ENCODE peak calls at places on chromosomes 3 and 15, in four cellular contexts. K is fibroblast of lung, R is K562, X is H1. E is an unnamed sample.

GRCh38 chr15:82680200-82681102 is 29.2 kb downstream of the AP3B2 start:
- DNase-seq in K (no peak), R (peak), X (peak), E (no peak)

GRCh38 chr15:52496776-52497470 is 31.8 kb downstream of the MYO5A start:
- DNase-seq in K (peak), R (no peak), X (no peak), E (no peak)

GRCh38 chr3:126266291-126266840 is 86.0 kb upstream of the ALDH1L1 start:
- DNase-seq in K (peak), R (no peak), X (no peak), E (no peak)

GRCh38 chr3:120454076-120454689 is 3.4 kb upstream of the FSTL1 start:
- DNase-seq in K (no peak), R (no peak), X (no peak), E (no peak)

GRCh38 chr3:52352566-52352965 is 36.4 kb downstream of the DNAH1 start:
- DNase-seq in K (no peak), R (no peak), X (no peak), E (no peak)

GRCh38 chr3:123636431-123636841 is 51.6 kb upstream of the HACD2 start:
- DNase-seq in K (no peak), R (peak), X (peak), E (no peak)

GRCh38 chr3:72338082-72338941 is 509.9 kb downstream of the SHQ1 start:
- DNase-seq in K (no peak), R (no peak), X (no peak), E (no peak)

GRCh38 chr3:105938101-105938500 is 69.3 kb upstream of the CBLB start:
- DNase-seq in K (peak), R (no peak), X (no peak), E (no peak)

GRCh38 chr3:14306167-14306566 is 96.2 kb upstream of the SLC6A6 start:
- DNase-seq in K (no peak), R (no peak), X (no peak), E (no peak)

GRCh38 chr15:32802296-32802936 is 84.6 kb downstream of the GREM1 start:
- DNase-seq in K (peak), R (no peak), X (no peak), E (peak)

GRCh38 chr3:167709690-167710089 is 25.0 kb downstream of the PDCD10 start:
- DNase-seq in K (no peak), R (no peak), X (no peak), E (no peak)

GRCh38 chr3:127174715-127175140 is 18.2 kb upstream of the PRR23E start:
- DNase-seq in K (no peak), R (no peak), X (no peak), E (no peak)

GRCh38 chr3:46297658-46298423 is 55.6 kb downstream of the CCR3 start:
- DNase-seq in K (no peak), R (no peak), X (no peak), E (no peak)

GRCh38 chr3:157429703-157430102 is 6.9 kb upstream of the PTX3 start:
- DNase-seq in K (peak), R (no peak), X (no peak), E (no peak)

GRCh38 chr3:138939563-138940241 is 7.2 kb downstream of the FOXL2 start:
- DNase-seq in K (no peak), R (no peak), X (no peak), E (no peak)

GRCh38 chr3:61936344-61936937 is 375.1 kb downstream of the PTPRG start:
- DNase-seq in K (peak), R (peak), X (no peak), E (no peak)

GRCh38 chr3:8320711-8321458 is 180.7 kb upstream of the LMCD1 start:
- DNase-seq in K (no peak), R (no peak), X (no peak), E (no peak)

GRCh38 chr3:27717200-27717852 is 4.8 kb downstream of the EOMES start:
- DNase-seq in K (no peak), R (no peak), X (no peak), E (no peak)

GRCh38 chr3:27714692-27715453 is 7.2 kb downstream of the EOMES start:
- DNase-seq in K (no peak), R (no peak), X (no peak), E (no peak)

GRCh38 chr3:27715454-27715806 is 6.7 kb downstream of the EOMES start:
- DNase-seq in K (no peak), R (no peak), X (no peak), E (no peak)

GRCh38 chr3:27716309-27716708 is 5.8 kb downstream of the EOMES start:
- DNase-seq in K (no peak), R (no peak), X (no peak), E (no peak)

DNA sequence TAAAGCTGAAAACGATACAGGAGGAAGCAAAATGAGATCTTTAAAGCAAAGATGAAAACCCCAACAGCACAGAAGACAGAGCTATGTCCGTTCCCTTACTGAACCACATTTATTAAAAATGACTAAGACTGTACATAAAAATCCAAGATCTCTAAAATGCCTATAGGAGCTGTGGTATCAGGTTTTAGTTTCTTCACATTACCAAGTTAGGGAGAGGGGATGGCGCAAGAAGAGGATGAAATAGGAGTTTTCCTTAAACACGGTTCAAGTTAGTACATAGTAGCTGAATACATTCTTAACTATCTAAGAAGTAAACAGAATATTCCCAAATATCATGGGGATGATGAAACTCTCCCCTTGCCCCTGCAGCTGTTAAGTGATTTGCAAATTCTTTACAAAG is 6.3 kb downstream of the EOMES start:
- DNase-seq in K (peak), R (no peak), X (no peak), E (no peak)
- TF ChIP-seq EZH2 in K (no peak), R (no peak), X (no peak), E (no peak)

GRCh38 chr15:88697276-88697675 is 58.5 kb downstream of the ISG20 start:
- DNase-seq in K (no peak), R (no peak), X (no peak), E (no peak)
- H3K4me3 ChIP-seq in K (no peak), R (no peak), X (no peak), E (no peak)

GRCh38 chr15:96322401-96323249 is 7.9 kb upstream of the NR2F2 start:
- DNase-seq in K (peak), R (no peak), X (no peak), E (no peak)
- TF ChIP-seq EZH2 in K (no peak), R (no peak), X (no peak), E (no peak)

GRCh38 chr3:75342425-75342824 is 321.7 kb upstream of the FRG2C start:
- DNase-seq in K (no peak), R (no peak), X (no peak), E (no peak)
- H3K4me3 ChIP-seq in K (no peak), R (no peak), X (no peak), E (no peak)

GRCh38 chr15:78620839-78621421 is at the start of gene CHRNA3:
- DNase-seq in K (no peak), R (no peak), X (no peak), E (no peak)
- TF ChIP-seq EZH2 in K (peak), R (no peak), X (peak), E (no peak)

DNA sequence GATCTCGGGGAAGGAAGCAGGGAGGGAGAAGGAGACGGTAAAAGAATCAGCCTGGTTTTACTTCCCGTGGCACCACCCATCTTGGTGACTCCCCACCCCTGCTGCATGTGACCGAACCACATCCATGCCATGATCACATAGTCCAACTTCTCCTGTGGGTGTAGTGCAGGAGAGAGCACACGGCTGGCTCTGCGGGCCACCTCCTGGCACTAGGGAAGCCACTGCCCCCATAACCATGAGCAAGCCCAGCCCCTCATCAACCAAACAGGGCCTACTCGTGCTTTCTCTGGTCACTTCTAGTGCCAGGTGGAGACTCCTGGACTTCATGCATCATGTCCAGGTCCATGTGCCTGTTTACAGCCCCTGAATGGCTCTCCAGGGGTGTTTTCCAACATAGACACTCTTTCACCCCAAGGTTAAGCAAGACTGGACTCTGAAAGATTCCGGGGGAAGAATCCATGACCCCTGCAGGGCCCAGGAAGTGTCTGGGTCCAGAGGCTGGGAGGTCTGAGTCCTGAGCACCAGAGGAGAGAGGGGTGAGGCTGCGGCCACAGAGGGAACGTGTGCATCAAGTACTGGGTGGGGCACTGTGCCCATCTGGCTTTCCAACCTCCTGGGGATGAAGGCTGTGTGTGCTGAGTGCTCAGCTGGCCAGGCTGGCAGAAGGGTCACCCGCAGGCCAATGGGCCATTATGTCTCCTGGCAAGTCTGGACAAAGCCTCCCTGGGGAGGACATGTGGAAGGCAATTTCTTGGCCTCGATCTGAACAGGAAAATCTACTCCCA is 3.5 kb downstream of the CHRNA3 start:
- DNase-seq in K (no peak), R (no peak), X (no peak), E (no peak)
- H3K4me3 ChIP-seq in K (no peak), R (no peak), X (no peak), E (no peak)

DNA sequence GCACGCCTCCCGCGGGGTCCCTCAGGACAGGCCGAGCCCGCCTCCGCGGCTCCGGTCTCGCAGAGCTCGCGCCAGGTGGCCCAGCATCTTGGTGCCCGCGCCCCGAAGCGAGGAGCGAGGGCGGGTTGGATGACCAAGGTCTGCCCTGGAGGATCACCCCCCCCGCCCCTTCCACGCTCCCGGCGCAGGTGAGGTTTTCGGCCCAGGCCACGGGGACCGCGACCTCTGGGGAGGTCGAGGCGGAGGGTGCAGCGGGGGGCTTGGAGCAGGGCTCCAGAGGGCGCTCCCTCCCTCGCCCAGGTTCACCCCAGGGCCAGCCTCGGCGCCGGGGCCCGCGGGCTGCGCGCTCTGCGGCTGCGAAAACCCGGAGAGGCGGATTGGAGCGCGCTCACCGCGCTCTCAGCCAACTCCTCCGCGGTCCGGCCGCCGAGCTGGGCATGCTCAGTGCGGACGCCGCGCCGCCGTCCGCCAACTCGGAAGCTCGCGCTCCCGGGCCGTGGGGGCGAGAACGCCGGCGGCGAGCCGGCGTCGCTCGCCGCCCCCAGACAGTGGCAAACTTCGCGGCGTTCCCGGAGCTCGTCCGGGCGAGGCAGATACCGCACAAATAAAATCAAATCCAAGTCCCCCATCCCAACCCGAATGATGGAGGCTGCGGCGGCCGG is at the start of gene MED12L:
- DNase-seq in K (peak), R (peak), X (no peak), E (no peak)
- TF ChIP-seq EZH2 in K (no peak), R (no peak), X (no peak), E (no peak)

GRCh38 chr15:94229591-94230365 is 1.6 kb upstream of the MCTP2 start:
- DNase-seq in K (no peak), R (no peak), X (no peak), E (no peak)
- H3K4me3 ChIP-seq in K (no peak), R (no peak), X (no peak), E (no peak)